ENCODE peak calls at places on chromosomes 4 and X, in seven cellular contexts. J is spleen; Q is heart left ventricle; V is left ventricle myocardium inferior; A is GM23248; D is CD4-positive, alpha-beta memory T cell; L is BE2C. U is an unnamed sample.

GRCh38 chrX:150504399-150505186 is 63.8 kb upstream of the MTM1 start:
- DNase-seq in J (no peak), Q (no peak), V (no peak), A (peak; percentile 51), D (no peak), L (no peak), U (no peak)

GRCh38 chr4:122827258-122827887 is 742 bp downstream of the FGF2 start:
- DNase-seq in J (peak; percentile 81), Q (peak; percentile 41), V (peak; percentile 42), A (peak; percentile 65), D (peak; percentile 16), L (peak; percentile 36), U (peak; percentile 68)

GRCh38 chrX:124223524-124223923 is 108.9 kb upstream of the TEX13D start:
- DNase-seq in J (no peak), Q (no peak), V (no peak), A (no peak), D (no peak), L (no peak), U (no peak)

GRCh38 chrX:69216911-69217310 is 51.7 kb upstream of the PJA1 start:
- DNase-seq in J (no peak), Q (no peak), V (no peak), A (no peak), D (no peak), L (no peak), U (peak; percentile 53)

GRCh38 chrX:74535633-74536141 is 78.7 kb downstream of the RLIM start:
- DNase-seq in J (peak; percentile 83), Q (peak; percentile 75), V (peak; percentile 76), A (peak; percentile 87), D (peak; percentile 19), L (peak; percentile 6), U (peak; percentile 90)

GRCh38 chr4:58127680-58128079 is 1017.5 kb upstream of the IGFBP7 start:
- DNase-seq in J (no peak), Q (no peak), V (no peak), A (no peak), D (no peak), L (no peak), U (no peak)

GRCh38 chr4:46986922-46987638 is 6.3 kb downstream of the GABRA4 start:
- DNase-seq in J (no peak), Q (no peak), V (no peak), A (no peak), D (no peak), L (no peak), U (no peak)

GRCh38 chr4:141350122-141350904 is 129.6 kb downstream of the ZNF330 start:
- DNase-seq in J (no peak), Q (no peak), V (no peak), A (peak; percentile 88), D (no peak), L (no peak), U (peak; percentile 32)

GRCh38 chr4:21688596-21689265 is 259.8 kb downstream of the KCNIP4 start:
- DNase-seq in J (no peak), Q (no peak), V (no peak), A (no peak), D (no peak), L (no peak), U (no peak)

GRCh38 chrX:74248889-74249288 is 55.1 kb upstream of the ZCCHC13 start:
- DNase-seq in J (no peak), Q (peak; percentile 18), V (peak; percentile 20), A (peak; percentile 24), D (no peak), L (no peak), U (no peak)

GRCh38 chr4:79661196-79661595 is 253.2 kb upstream of the GK2 start:
- DNase-seq in J (no peak), Q (no peak), V (no peak), A (no peak), D (no peak), L (no peak), U (no peak)

GRCh38 chrX:154368630-154369452 is 5.6 kb downstream of the FLNA start:
- DNase-seq in J (peak; percentile 95), Q (peak; percentile 74), V (peak; percentile 68), A (peak; percentile 97), D (peak; percentile 95), L (peak; percentile 56), U (peak; percentile 88)

GRCh38 chr4:90357117-90357710 is 230.0 kb downstream of the CCSER1 start:
- DNase-seq in J (no peak), Q (no peak), V (no peak), A (peak; percentile 67), D (no peak), L (no peak), U (no peak)

GRCh38 chrX:75873993-75874392 is 88.9 kb upstream of the MAGEE2 start:
- DNase-seq in J (no peak), Q (no peak), V (no peak), A (no peak), D (no peak), L (no peak), U (no peak)

DNA sequence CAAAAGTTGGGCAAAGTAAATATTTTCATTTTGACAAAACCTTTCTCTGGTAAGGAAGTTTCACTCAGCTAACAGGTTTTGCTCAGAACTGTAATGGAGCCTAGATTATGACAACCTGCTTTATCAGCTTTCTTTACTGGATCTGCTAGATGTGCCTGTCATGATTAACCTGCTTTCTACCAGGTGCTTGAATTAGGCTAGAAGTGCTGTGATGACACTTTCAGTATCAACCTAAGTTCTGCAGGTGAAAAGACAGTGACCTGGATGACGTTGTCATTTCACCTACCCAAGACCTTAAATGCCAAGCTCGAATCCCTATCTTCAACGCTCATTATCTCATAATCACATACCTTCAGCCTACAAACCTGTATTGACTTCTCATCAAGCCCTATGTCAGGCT is 1.5 kb upstream of the FAAH2 start:
- DNase-seq in J (no peak), Q (no peak), V (no peak), A (no peak), D (no peak), L (no peak), U (no peak)
- H3K4me1 ChIP-seq in J (no peaks in the 10 kb centered on the region), Q (no peaks in the 10 kb centered on the region), V (no peaks in the 10 kb centered on the region), A (no peaks in the 10 kb centered on the region), D (peaks cover 36% of the 10 kb centered on the region), L (no peaks in the 10 kb centered on the region), U (no peaks in the 10 kb centered on the region)

GRCh38 chrX:140508958-140509357 is 4.1 kb upstream of the SOX3 start:
- DNase-seq in J (no peak), Q (no peak), V (no peak), A (no peak), D (no peak), L (no peak), U (no peak)
- H3K27me3 ChIP-seq in J (peaks cover 76% of the 10 kb centered on the region), Q (peaks cover 90% of the 10 kb centered on the region), V (peaks cover 100% of the 10 kb centered on the region), A (peaks cover 54% of the 10 kb centered on the region), D (no peaks in the 10 kb centered on the region), L (peaks cover 58% of the 10 kb centered on the region), U (no peaks in the 10 kb centered on the region)

GRCh38 chr4:1378559-1379231 is 27.5 kb downstream of the NKX1-1 start:
- DNase-seq in J (peak; percentile 74), Q (no peak), V (peak; percentile 13), A (no peak), D (no peak), L (peak; percentile 7), U (peak; percentile 35)
- H3K4me3 ChIP-seq in J (no peak overlapping the region), Q (no peak overlapping the region), V (no peak overlapping the region), A (no peak overlapping the region), D (no peak overlapping the region), L (no peak overlapping the region), U (no peak overlapping the region)

GRCh38 chr4:7197910-7198309 is 5.6 kb downstream of the SORCS2 start:
- DNase-seq in J (no peak), Q (no peak), V (no peak), A (peak; percentile 20), D (no peak), L (peak; percentile 61), U (peak; percentile 43)
- H3K4me1 ChIP-seq in J (peaks cover 8% of the 10 kb centered on the region), Q (peaks cover 12% of the 10 kb centered on the region), V (peaks cover 23% of the 10 kb centered on the region), A (peaks cover 21% of the 10 kb centered on the region), D (peaks cover 4% of the 10 kb centered on the region), L (peaks cover 8% of the 10 kb centered on the region), U (peaks cover 3% of the 10 kb centered on the region)

GRCh38 chrX:25010784-25011588 is 4.8 kb downstream of the ARX start:
- DNase-seq in J (no peak), Q (no peak), V (no peak), A (no peak), D (no peak), L (no peak), U (no peak)

GRCh38 chrX:25012793-25013592 is 2.8 kb downstream of the ARX start:
- DNase-seq in J (no peak), Q (no peak), V (no peak), A (peak; percentile 19), D (no peak), L (no peak), U (no peak)

GRCh38 chrX:25013593-25014365 is 2.0 kb downstream of the ARX start:
- DNase-seq in J (no peak), Q (no peak), V (no peak), A (no peak), D (no peak), L (no peak), U (no peak)

GRCh38 chrX:25011589-25012432 is 4.0 kb downstream of the ARX start:
- DNase-seq in J (no peak), Q (no peak), V (no peak), A (no peak), D (no peak), L (no peak), U (no peak)

GRCh38 chrX:25012433-25012735 is 3.4 kb downstream of the ARX start:
- DNase-seq in J (no peak), Q (no peak), V (no peak), A (peak; percentile 24), D (no peak), L (no peak), U (no peak)
- H3K27me3 ChIP-seq in J (peaks cover 86% of the 10 kb centered on the region), Q (peaks cover 95% of the 10 kb centered on the region), V (peaks cover 97% of the 10 kb centered on the region), A (peaks cover 64% of the 10 kb centered on the region), D (peaks cover 12% of the 10 kb centered on the region), L (peaks cover 78% of the 10 kb centered on the region), U (no peaks in the 10 kb centered on the region)

GRCh38 chrX:67789536-67789935 is 245.7 kb downstream of the AR start:
- DNase-seq in J (no peak), Q (no peak), V (no peak), A (no peak), D (no peak), L (no peak), U (no peak)
- H3K4me3 ChIP-seq in J (no peak overlapping the region), Q (no peak overlapping the region), V (no peak overlapping the region), A (no peak overlapping the region), D (no peak overlapping the region), L (no peak overlapping the region), U (no peak overlapping the region)

DNA sequence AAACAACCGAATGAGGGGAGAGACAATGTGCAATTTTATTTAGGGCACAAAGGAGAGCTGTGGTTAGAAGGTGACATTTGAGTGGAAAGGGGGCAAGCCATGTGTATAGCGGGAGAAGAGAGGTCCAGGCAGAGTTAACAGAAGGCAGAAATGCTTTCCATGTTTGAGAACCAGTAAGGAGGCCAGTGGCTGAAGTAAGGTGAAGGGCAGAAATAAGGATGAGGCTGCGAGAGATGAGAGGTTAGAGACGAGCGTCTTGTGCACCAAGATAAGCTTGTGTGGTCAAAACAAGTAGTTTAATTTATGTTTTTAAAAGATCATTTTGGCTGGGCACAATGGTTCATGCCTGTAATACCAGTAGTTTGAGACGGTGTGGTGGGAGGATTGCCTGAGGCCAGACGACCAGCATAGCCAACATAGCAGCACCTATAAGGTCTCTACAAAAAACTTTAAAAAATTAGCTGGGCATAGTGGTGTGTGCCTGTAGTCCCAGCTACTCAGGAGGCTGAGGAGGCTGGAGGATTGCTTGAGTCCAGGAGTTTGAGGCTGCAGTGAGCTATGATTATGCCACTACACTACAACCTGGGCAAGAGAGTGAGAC is 8.5 kb downstream of the HTT start:
- DNase-seq in J (no peak), Q (no peak), V (no peak), A (no peak), D (no peak), L (no peak), U (no peak)
- H3K4me1 ChIP-seq in J (peaks cover 56% of the 10 kb centered on the region), Q (no peaks in the 10 kb centered on the region), V (peaks cover 15% of the 10 kb centered on the region), A (no peaks in the 10 kb centered on the region), D (peaks cover 23% of the 10 kb centered on the region), L (peaks cover 3% of the 10 kb centered on the region), U (no peaks in the 10 kb centered on the region)

GRCh38 chrX:118975831-118976598 is 1.6 kb downstream of the LONRF3 start:
- DNase-seq in J (peak; percentile 84), Q (peak; percentile 69), V (peak; percentile 70), A (peak; percentile 50), D (peak; percentile 60), L (peak; percentile 13), U (peak; percentile 91)
- H3K27me3 ChIP-seq in J (peaks cover 22% of the 10 kb centered on the region), Q (peaks cover 11% of the 10 kb centered on the region), V (no peaks in the 10 kb centered on the region), A (peaks cover 10% of the 10 kb centered on the region), D (no peaks in the 10 kb centered on the region), L (peaks cover 42% of the 10 kb centered on the region), U (no peaks in the 10 kb centered on the region)

U was measured in right cardiac atrium.